ENCODE peak calls at places on chromosome 16, in four cellular contexts. P, K, S and M are unnamed samples.

GRCh38 chr16:71855937-71856662 is 10.3 kb downstream of the ATXN1L start:
- DNase-seq in K (no peak), S (peak; percentile 67), P (no peak), M (no peak)

GRCh38 chr16:54059319-54059718 is 227.3 kb downstream of the IRX3 start:
- DNase-seq in K (no peak), P (no peak), S (no peak), M (no peak)

GRCh38 chr16:22314661-22315626 is 17.7 kb downstream of the POLR3E start:
- DNase-seq in P (no peak), S (peak; percentile 21), K (no peak), M (peak; percentile 36)

GRCh38 chr16:85028638-85029412 is 1.2 kb downstream of the KIAA0513 start:
- DNase-seq in S (peak; percentile 87), K (peak; percentile 21), P (no peak), M (peak; percentile 57)

GRCh38 chr16:68384293-68385255 is 63.7 kb downstream of the SMPD3 start:
- DNase-seq in K (no peak), S (no peak), P (no peak), M (peak; percentile 72)

GRCh38 chr16:72302352-72302751 is 130.4 kb upstream of the PMFBP1 start:
- DNase-seq in P (no peak), S (no peak), K (no peak), M (no peak)

GRCh38 chr16:57178793-57179212 is 7.0 kb downstream of the PSME3IP1 start:
- DNase-seq in S (no peak), K (peak; percentile 30), P (no peak), M (peak; percentile 42)

GRCh38 chr16:75093598-75094540 is 22.7 kb downstream of the LDHD start:
- DNase-seq in S (no peak), P (no peak), K (no peak), M (no peak)

GRCh38 chr16:83704656-83705055 is 103.1 kb upstream of the HSBP1 start:
- DNase-seq in S (no peak), P (no peak), K (no peak), M (no peak)

GRCh38 chr16:59192551-59193199 is 458.6 kb upstream of the GOT2 start:
- DNase-seq in K (peak; percentile 32), P (no peak), S (no peak), M (peak; percentile 54)

GRCh38 chr16:59412275-59412841 is 678.2 kb upstream of the GOT2 start:
- DNase-seq in S (no peak), P (no peak), K (no peak), M (peak; percentile 3)

GRCh38 chr16:79628501-79628975 is 28.0 kb upstream of the MAF start:
- DNase-seq in P (no peak), K (no peak), S (no peak), M (no peak)

GRCh38 chr16:14303654-14304394 is 232.7 kb downstream of the MRTFB start:
- DNase-seq in K (peak; percentile 60), P (no peak), S (peak; percentile 66), M (peak; percentile 71)

GRCh38 chr16:1919680-1919998 is 1.4 kb upstream of the HS3ST6 start:
- DNase-seq in S (no peak), P (no peak), K (no peak), M (no peak)

GRCh38 chr16:69127966-69128510 is 4.3 kb downstream of the CHTF8 start:
- DNase-seq in P (no peak), S (no peak), K (no peak), M (no peak)

GRCh38 chr16:56319391-56319790 is 106.0 kb downstream of the AMFR start:
- DNase-seq in P (no peak), K (no peak), S (peak; percentile 46), M (no peak)

GRCh38 chr16:67443299-67443698 is 12.4 kb downstream of the HSD11B2 start:
- DNase-seq in P (peak; percentile 73), K (peak; percentile 48), S (no peak), M (no peak)

GRCh38 chr16:14337303-14338191 is 266.4 kb downstream of the MRTFB start:
- DNase-seq in P (peak; percentile 31), S (no peak), K (no peak), M (no peak)

GRCh38 chr16:85279874-85280545 is 167.7 kb upstream of the CIBAR2 start:
- DNase-seq in P (no peak), K (no peak), S (peak; percentile 86), M (no peak)

GRCh38 chr16:15788846-15789239 is 68.0 kb downstream of the MYH11 start:
- DNase-seq in P (no peak), K (no peak), S (peak; percentile 5), M (no peak)
- H3K27me3 ChIP-seq in P (no peaks in the 10 kb centered on the region), K (no peaks in the 10 kb centered on the region), S (no peaks in the 10 kb centered on the region), M (no peaks in the 10 kb centered on the region)

GRCh38 chr16:64047878-64048277 is 1074.0 kb downstream of the CDH11 start:
- DNase-seq in K (no peak), S (no peak), P (no peak), M (no peak)
- H3K4me3 ChIP-seq in K (no peak overlapping the region), S (no peak overlapping the region), P (no peak overlapping the region), M (no peak overlapping the region)

GRCh38 chr16:3400446-3400778 is 392 bp downstream of the ZSCAN32 start:
- DNase-seq in K (no peak), S (no peak), P (no peak), M (no peak)

GRCh38 chr16:3400779-3401688 is at the start of the genes ZNF174 and ZSCAN32:
- DNase-seq in S (peak; percentile 99), K (peak; percentile 100), P (peak; percentile 99), M (peak; percentile 99)

GRCh38 chr16:3401719-3402397 is 843 bp downstream of the ZNF174 start:
- DNase-seq in S (peak; percentile 73), K (peak; percentile 3), P (no peak), M (peak; percentile 71)
- H3K36me3 ChIP-seq in S (no peaks in the 10 kb centered on the region), K (peaks cover 70% of the 10 kb centered on the region), P (peaks cover 2% of the 10 kb centered on the region), M (peaks cover 13% of the 10 kb centered on the region)

DNA sequence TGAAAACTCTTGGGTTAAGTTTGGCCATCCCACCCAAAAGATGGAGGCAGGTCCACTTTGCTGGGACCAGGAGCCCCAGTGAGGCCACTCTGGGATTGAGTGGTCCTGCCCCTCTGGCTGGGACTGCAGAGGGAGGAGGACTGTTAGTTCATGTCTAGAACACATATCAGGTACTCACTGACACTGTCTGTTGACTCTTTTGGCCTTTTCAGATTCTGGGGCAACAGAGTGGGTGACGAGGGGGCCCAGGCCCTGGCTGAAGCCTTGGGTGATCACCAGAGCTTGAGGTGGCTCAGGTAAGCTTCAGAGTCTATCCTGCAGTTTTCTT is 19.5 kb upstream of the CYLD start:
- DNase-seq in P (no peak), K (no peak), S (no peak), M (no peak)
- H3K27me3 ChIP-seq in P (no peaks in the 10 kb centered on the region), K (no peaks in the 10 kb centered on the region), S (no peaks in the 10 kb centered on the region), M (no peaks in the 10 kb centered on the region)